ENCODE peak calls at places on chromosomes 2 and 18, in four cellular contexts. C, R, P and O are unnamed samples.

GRCh38 chr2:98559581-98559980 is 48.7 kb downstream of the COA5 start:
- DNase-seq in C (peak), R (no peak), P (no peak), O (no peak)

GRCh38 chr2:185456517-185456916 is 282.1 kb upstream of the FSIP2 start:
- DNase-seq in C (peak), R (peak), P (no peak), O (no peak)

GRCh38 chr2:227450921-227451654 is 20.9 kb upstream of the AGFG1 start:
- DNase-seq in C (peak), R (peak), P (no peak), O (no peak)

GRCh38 chr2:42754021-42754775 is 9.7 kb downstream of the OXER1 start:
- DNase-seq in C (peak), R (peak), P (no peak), O (no peak)

GRCh38 chr2:148167241-148167766 is 146.4 kb downstream of the MBD5 start:
- DNase-seq in C (no peak), R (no peak), P (no peak), O (no peak)

GRCh38 chr2:62158444-62159121 is 37.3 kb upstream of the B3GNT2 start:
- DNase-seq in C (no peak), R (no peak), P (no peak), O (no peak)

GRCh38 chr2:165274698-165275097 is 35.5 kb downstream of the SCN2A start:
- DNase-seq in C (peak), R (peak), P (no peak), O (no peak)

GRCh38 chr18:37420315-37420880 is 145.2 kb downstream of the CELF4 start:
- DNase-seq in C (no peak), R (no peak), P (no peak), O (no peak)

GRCh38 chr2:120344991-120345975 is 653 bp upstream of the INHBB start:
- DNase-seq in C (peak), R (no peak), P (no peak), O (peak)

GRCh38 chr2:113283704-113284284 is 5.1 kb upstream of the PAX8 start:
- DNase-seq in C (peak), R (peak), P (no peak), O (no peak)

GRCh38 chr2:149768320-149768799 is 180.8 kb upstream of the MMADHC start:
- DNase-seq in C (peak), R (no peak), P (no peak), O (no peak)

GRCh38 chr18:23036611-23037259 is 98.5 kb upstream of the CABLES1 start:
- DNase-seq in C (no peak), R (no peak), P (no peak), O (no peak)

GRCh38 chr18:74944676-74945075 is 264.3 kb downstream of the PTGR3 start:
- DNase-seq in C (no peak), R (no peak), P (no peak), O (no peak)

GRCh38 chr2:32192418-32192817 is 26.8 kb downstream of the SLC30A6 start:
- DNase-seq in C (no peak), R (no peak), P (no peak), O (no peak)

GRCh38 chr2:73827018-73827417 is 1.7 kb upstream of the STAMBP start:
- DNase-seq in C (peak), R (peak), P (no peak), O (no peak)